ENCODE peak calls at places on chromosome 16, in four cellular contexts. J is endothelial cell of umbilical vein, X is fibroblast of lung, H is HepG2. L is an unnamed sample.

GRCh38 chr16:58472266-58472665 is 27.7 kb upstream of the NDRG4 start:
- DNase-seq in J (no peak), X (no peak), H (no peak), L (no peak)

GRCh38 chr16:57863434-57864160 is 61.3 kb upstream of the KIFC3 start:
- DNase-seq in J (peak), X (peak), H (peak), L (peak)

GRCh38 chr16:78638371-78638770 is 538.9 kb downstream of the WWOX start:
- DNase-seq in J (no peak), X (no peak), H (no peak), L (no peak)

GRCh38 chr16:66502020-66502913 is 47.7 kb downstream of the TK2 start:
- DNase-seq in J (no peak), X (peak), H (peak), L (no peak)

GRCh38 chr16:51151951-51152663 is 1.0 kb upstream of the SALL1 start:
- DNase-seq in J (no peak), X (peak), H (peak), L (no peak)

GRCh38 chr16:30934827-30935557 is 11.6 kb downstream of the FBXL19 start:
- DNase-seq in J (peak), X (peak), H (peak), L (peak)

GRCh38 chr16:18800674-18801196 is 614 bp downstream of the ARL6IP1 start:
- DNase-seq in J (peak), X (no peak), H (no peak), L (no peak)

GRCh38 chr16:67249178-67249759 is 490 bp downstream of the SLC9A5 start:
- DNase-seq in J (no peak), X (no peak), H (no peak), L (no peak)

GRCh38 chr16:78503501-78504110 is 404.2 kb downstream of the WWOX start:
- DNase-seq in J (peak), X (peak), H (peak), L (no peak)

GRCh38 chr16:8677481-8677880 is 3.1 kb downstream of the ABAT start:
- DNase-seq in J (no peak), X (no peak), H (no peak), L (peak)

GRCh38 chr16:74862743-74863244 is 88.2 kb upstream of the FA2H start:
- DNase-seq in J (peak), X (peak), H (peak), L (peak)

GRCh38 chr16:10122546-10122945 is 59.7 kb downstream of the GRIN2A start:
- DNase-seq in J (no peak), X (no peak), H (peak), L (no peak)

GRCh38 chr16:81863630-81864352 is 84.7 kb downstream of the PLCG2 start:
- DNase-seq in J (no peak), X (no peak), H (no peak), L (no peak)

GRCh38 chr16:80875616-80876015 is 71.2 kb upstream of the CDYL2 start:
- DNase-seq in J (no peak), X (no peak), H (no peak), L (no peak)

GRCh38 chr16:47079883-47080282 is 63.9 kb downstream of the NETO2 start:
- DNase-seq in J (no peak), X (no peak), H (no peak), L (no peak)

GRCh38 chr16:53207810-53208752 is 153.3 kb downstream of the CHD9 start:
- DNase-seq in J (peak), X (peak), H (peak), L (no peak)

GRCh38 chr16:12255919-12256665 is 279.6 kb downstream of the SNX29 start:
- DNase-seq in J (no peak), X (no peak), H (no peak), L (no peak)

GRCh38 chr16:47461598-47462266 is 601 bp downstream of the PHKB start:
- DNase-seq in J (peak), X (peak), H (peak), L (peak)

GRCh38 chr16:69089091-69089912 is 16.2 kb upstream of the HAS3 start:
- DNase-seq in J (peak), X (no peak), H (peak), L (peak)

GRCh38 chr16:58366247-58367031 is 25.8 kb upstream of the GINS3 start:
- DNase-seq in J (peak), X (peak), H (peak), L (peak)

GRCh38 chr16:88855736-88856121 is 1.0 kb downstream of the GALNS start:
- DNase-seq in J (no peak), X (no peak), H (no peak), L (no peak)

GRCh38 chr16:69190598-69190997 is 3.6 kb downstream of the SNTB2 start:
- DNase-seq in J (no peak), X (no peak), H (no peak), L (no peak)

GRCh38 chr16:50476486-50477260 is 71.5 kb upstream of the NKD1 start:
- DNase-seq in J (no peak), X (no peak), H (no peak), L (no peak)

GRCh38 chr16:84268231-84268630 is 26.4 kb upstream of the WFDC1 start:
- DNase-seq in J (no peak), X (no peak), H (no peak), L (no peak)

GRCh38 chr16:55955439-55955838 is 80.3 kb upstream of the CES5A start:
- DNase-seq in J (no peak), X (no peak), H (no peak), L (no peak)

GRCh38 chr16:14427371-14427948 is 202.6 kb downstream of the PARN start:
- DNase-seq in J (no peak), X (no peak), H (no peak), L (peak)

GRCh38 chr16:83533193-83533592 is 274.6 kb upstream of the HSBP1 start:
- DNase-seq in J (no peak), X (no peak), H (no peak), L (no peak)

GRCh38 chr16:16071631-16072244 is 122.3 kb downstream of the ABCC1 start:
- DNase-seq in J (no peak), X (peak), H (peak), L (no peak)

GRCh38 chr16:24700549-24701392 is 28.7 kb upstream of the TNRC6A start:
- DNase-seq in J (peak), X (peak), H (peak), L (peak)

GRCh38 chr16:79845006-79845733 is 244.6 kb upstream of the MAF start:
- DNase-seq in J (no peak), X (no peak), H (no peak), L (no peak)

GRCh38 chr16:15752717-15753488 is 102.9 kb downstream of the NDE1 start:
- DNase-seq in J (no peak), X (no peak), H (no peak), L (no peak)

GRCh38 chr16:48041861-48042435 is 113.8 kb downstream of the ABCC12 start:
- DNase-seq in J (no peak), X (no peak), H (peak), L (no peak)

GRCh38 chr16:75402821-75403475 is 30.4 kb downstream of the CFDP1 start:
- DNase-seq in J (peak), X (peak), H (peak), L (peak)

GRCh38 chr16:280991-281659 is 734 bp downstream of the ARHGDIG start:
- DNase-seq in J (no peak), X (no peak), H (no peak), L (no peak)
- TF ChIP-seq EZH2 in J (no peak), X (no peak), H (no peak), L (no peak)

GRCh38 chr16:86571197-86571915 is 4.7 kb downstream of the FOXC2 start:
- DNase-seq in J (peak), X (no peak), H (no peak), L (no peak)
- TF ChIP-seq EZH2 in J (no peak), X (no peak), H (peak), L (no peak)

GRCh38 chr16:2238396-2239230 is 2.4 kb downstream of the DNASE1L2 start:
- DNase-seq in J (no peak), X (no peak), H (no peak), L (no peak)

GRCh38 chr16:2235695-2236361 is 416 bp upstream of the DNASE1L2 start:
- DNase-seq in J (no peak), X (no peak), H (no peak), L (no peak)

GRCh38 chr16:2237552-2238395 is 1.5 kb downstream of the DNASE1L2 start:
- DNase-seq in J (no peak), X (no peak), H (no peak), L (no peak)

GRCh38 chr16:2236362-2237075 is at the start of gene DNASE1L2:
- DNase-seq in J (peak), X (no peak), H (no peak), L (no peak)

GRCh38 chr16:2237076-2237551 is 870 bp downstream of the DNASE1L2 start:
- DNase-seq in J (no peak), X (no peak), H (no peak), L (no peak)
- TF ChIP-seq EZH2 in J (peak), X (peak), H (no peak), L (no peak)

GRCh38 chr16:71425746-71426068 is 16.1 kb downstream of the TLE7 start:
- DNase-seq in J (no peak), X (no peak), H (no peak), L (no peak)
- TF ChIP-seq EZH2 in J (peak), X (no peak), H (no peak), L (no peak)

DNA sequence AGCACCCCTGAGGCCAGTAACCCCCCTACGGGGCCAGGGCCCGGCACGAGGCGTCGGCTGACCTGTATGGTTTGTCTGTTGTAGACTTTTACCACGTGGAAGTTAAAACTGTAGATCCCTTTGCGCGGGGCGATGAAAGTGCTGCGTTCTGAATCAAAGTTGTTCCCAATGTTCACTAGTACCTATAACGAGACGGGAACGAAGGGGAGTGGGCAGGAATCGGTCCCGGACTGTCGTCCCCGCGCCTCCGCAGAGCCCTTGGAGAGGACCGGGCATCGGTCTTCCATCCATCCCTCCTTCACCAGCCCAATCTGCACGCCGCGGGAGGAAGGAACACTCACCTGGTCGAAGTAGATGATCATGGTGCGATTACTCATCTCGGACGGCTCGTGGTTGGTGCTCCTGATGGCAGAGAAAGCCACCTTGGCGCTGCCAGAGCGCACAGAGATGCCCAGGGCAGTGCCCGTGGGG is 742 bp downstream of the CBLN1 start:
- DNase-seq in J (no peak), X (no peak), H (no peak), L (no peak)
- TF ChIP-seq EZH2 in J (peak), X (peak), H (no peak), L (no peak)

GRCh38 chr16:32116080-32116479 is 137.0 kb upstream of the TP53TG3D start:
- DNase-seq in J (no peak), X (no peak), H (no peak), L (no peak)
- TF ChIP-seq EZH2 in J (no peak), X (peak), H (no peak), L (no peak)

DNA sequence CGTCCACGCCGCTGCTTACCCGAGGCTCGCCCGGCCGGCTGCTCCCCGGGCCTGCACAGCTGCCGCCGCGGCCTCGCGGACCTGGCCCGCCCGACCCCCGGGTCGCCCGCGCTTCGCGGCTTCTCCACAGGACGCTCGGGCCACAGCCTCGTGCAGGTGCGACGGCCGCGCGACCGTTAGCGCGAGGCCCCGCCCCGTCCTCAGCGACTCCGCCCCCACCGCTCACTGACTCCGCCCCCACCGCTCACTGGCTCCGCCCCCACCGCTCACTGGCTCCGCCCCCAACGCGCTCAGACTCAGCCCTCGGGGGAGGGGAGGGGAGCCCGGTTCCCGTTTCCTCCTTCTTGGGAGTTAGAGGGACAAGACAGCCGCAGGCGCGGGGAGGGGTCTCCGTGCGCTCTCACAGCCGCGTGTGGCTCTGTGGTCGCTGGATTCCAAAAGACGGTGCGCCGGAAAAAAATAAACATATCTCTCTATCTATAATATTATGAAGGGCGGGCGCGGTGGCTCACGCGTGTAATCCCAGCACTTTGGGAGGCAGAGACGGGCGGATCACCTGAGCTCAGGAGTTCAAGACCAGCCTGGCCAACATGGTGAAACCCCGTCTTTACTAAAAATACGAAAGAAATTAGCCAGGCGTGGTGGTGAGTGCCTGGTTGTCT is at the start of gene MEIOB:
- DNase-seq in J (peak), X (no peak), H (no peak), L (peak)
- TF ChIP-seq EZH2 in J (no peak), X (no peak), H (no peak), L (no peak)

DNA sequence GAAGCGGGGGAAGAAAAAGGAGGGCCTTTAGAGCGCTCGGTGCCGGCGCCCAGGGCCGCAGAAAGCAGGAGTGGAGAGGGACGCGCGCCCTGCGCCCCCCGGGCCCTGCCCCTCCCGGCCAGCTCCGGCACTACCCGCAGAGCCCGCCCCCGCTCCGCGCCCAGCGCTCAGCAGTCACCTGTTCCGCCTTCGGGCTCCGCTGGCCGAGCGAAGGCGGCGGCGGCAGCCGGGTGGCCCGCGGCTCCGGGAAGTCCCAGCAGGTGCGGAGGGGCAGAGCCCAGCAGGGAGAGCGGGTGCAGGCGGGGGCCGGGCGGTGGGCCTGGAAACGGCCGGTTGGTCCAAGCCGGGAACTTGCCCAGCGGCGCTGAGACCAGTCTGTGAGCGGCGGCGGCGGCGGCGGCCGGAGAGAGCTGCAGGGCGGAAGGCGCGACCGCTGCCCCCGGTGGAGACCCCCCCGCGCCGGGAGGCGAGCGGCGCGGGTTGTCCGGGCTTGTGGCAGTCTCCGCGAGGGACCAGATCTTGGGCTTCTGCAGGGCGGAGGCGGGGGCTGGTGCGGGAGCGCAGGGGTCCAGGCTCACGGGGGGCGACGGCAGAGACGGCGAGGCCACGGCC is 2.2 kb downstream of the IRX3 start:
- DNase-seq in J (no peak), X (no peak), H (no peak), L (no peak)
- TF ChIP-seq EZH2 in J (peak), X (no peak), H (no peak), L (no peak)

GRCh38 chr16:70523013-70523620 is at the start of gene COG4:
- DNase-seq in J (no peak), X (peak), H (peak), L (peak)
- TF ChIP-seq EZH2 in J (no peak), X (no peak), H (no peak), L (no peak)

DNA sequence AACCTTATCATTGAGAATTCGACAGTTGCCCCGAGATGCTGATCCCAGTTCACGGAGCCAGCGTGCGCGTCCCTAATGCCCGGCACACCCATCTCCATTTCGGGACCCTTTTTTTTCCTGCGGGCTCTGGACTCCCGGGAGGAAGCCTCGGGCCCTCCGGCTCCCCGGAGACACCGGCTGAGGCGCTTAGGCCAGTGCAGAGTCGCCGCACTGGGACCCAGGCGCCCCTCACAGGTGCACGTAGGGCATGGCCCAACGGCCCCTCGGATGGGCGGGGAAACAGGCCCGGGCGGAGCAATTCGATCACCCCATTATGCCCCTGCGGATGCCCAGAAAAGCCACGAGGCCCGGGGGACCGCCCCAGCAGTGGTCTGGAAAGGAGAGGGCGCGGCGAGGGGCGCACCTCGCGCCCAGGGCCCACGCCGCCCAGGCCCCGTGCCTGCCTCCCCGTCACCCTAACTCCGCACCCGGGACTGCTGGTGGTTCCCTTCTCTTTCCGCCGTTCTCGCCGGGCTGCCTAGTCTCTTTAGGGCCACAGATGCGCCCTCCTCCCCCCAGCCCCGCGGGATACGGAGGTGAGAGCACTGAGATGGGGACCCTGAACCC is 18.5 kb upstream of the ZFHX3 start:
- DNase-seq in J (no peak), X (no peak), H (no peak), L (no peak)
- TF ChIP-seq EZH2 in J (no peak), X (no peak), H (no peak), L (no peak)